ENCODE peak calls at places on chromosomes 6 and 20, in seven cellular contexts. X, U, Q, Z, M, F and C are unnamed samples.

GRCh38 chr6:27002447-27002846 is 245.1 kb upstream of the PRSS16 start:
- DNase-seq in U (no peak), Q (no peak), Z (no peak), F (no peak), X (no peak), M (no peak), C (no peak)

GRCh38 chr6:107728564-107728897 is 95.6 kb downstream of the SCML4 start:
- DNase-seq in U (no peak), Q (no peak), X (no peak), M (no peak), F (no peak), Z (no peak), C (no peak)

GRCh38 chr6:135072753-135073152 is 18.1 kb upstream of the HBS1L start:
- DNase-seq in Q (no peak), F (no peak), X (no peak), Z (no peak), U (no peak), M (no peak), C (no peak)

GRCh38 chr6:161947371-161947770 is 673.5 kb upstream of the AGPAT4 start:
- DNase-seq in Z (no peak), M (no peak), X (no peak), F (no peak), U (no peak), Q (peak; percentile 61), C (no peak)

GRCh38 chr6:7726416-7727149 is 684 bp downstream of the BMP6 start:
- DNase-seq in U (peak; percentile 79), X (no peak), F (peak; percentile 57), Q (peak; percentile 65), Z (no peak), M (no peak), C (no peak)

GRCh38 chr6:22708469-22708868 is 139.1 kb downstream of the HDGFL1 start:
- DNase-seq in U (no peak), X (no peak), F (no peak), M (no peak), Z (no peak), Q (no peak), C (no peak)

GRCh38 chr6:129510930-129511329 is 199.0 kb downstream of the ARHGAP18 start:
- DNase-seq in Z (no peak), U (no peak), Q (no peak), F (no peak), M (no peak), X (no peak), C (no peak)

GRCh38 chr20:39800548-39800947 is 838.4 kb downstream of the DHX35 start:
- DNase-seq in Z (no peak), M (no peak), Q (no peak), F (no peak), U (no peak), X (no peak), C (no peak)

GRCh38 chr6:157268835-157269234 is 54.5 kb downstream of the TMEM242 start:
- DNase-seq in Q (no peak), X (no peak), U (no peak), M (no peak), Z (no peak), F (no peak), C (no peak)

GRCh38 chr6:7496266-7496875 is 45.1 kb upstream of the DSP start:
- DNase-seq in U (no peak), F (no peak), M (no peak), Z (no peak), Q (no peak), X (no peak), C (no peak)

GRCh38 chr20:680638-681037 is 5.0 kb upstream of the SCRT2 start:
- DNase-seq in M (no peak), Z (no peak), X (no peak), Q (no peak), F (no peak), U (no peak), C (no peak)

GRCh38 chr6:6952484-6952883 is 155.3 kb upstream of the RREB1 start:
- DNase-seq in M (no peak), Q (peak; percentile 12), F (no peak), X (no peak), Z (no peak), U (no peak), C (no peak)

GRCh38 chr6:87697581-87698552 is 4.2 kb downstream of the AKIRIN2 start:
- DNase-seq in Z (no peak), M (no peak), U (no peak), X (no peak), F (peak; percentile 63), Q (no peak), C (no peak)

GRCh38 chr6:133254552-133255228 is 13.5 kb downstream of the EYA4 start:
- DNase-seq in M (no peak), Q (no peak), U (no peak), Z (no peak), X (no peak), F (no peak), C (no peak)

GRCh38 chr6:14876778-14877613 is 368.9 kb upstream of the JARID2 start:
- DNase-seq in U (no peak), Q (no peak), F (no peak), M (no peak), Z (no peak), X (no peak), C (no peak)

GRCh38 chr6:44064948-44065272 is 62.3 kb downstream of the MRPL14 start:
- DNase-seq in U (no peak), X (no peak), M (no peak), F (no peak), Q (no peak), Z (no peak), C (no peak)
- H3K4me1 ChIP-seq in U (peaks cover 12% of the 10 kb centered on the region), X (peaks cover 10% of the 10 kb centered on the region), M (peaks cover 4% of the 10 kb centered on the region), F (peaks cover 61% of the 10 kb centered on the region), Q (no peaks in the 10 kb centered on the region), Z (no peaks in the 10 kb centered on the region), C (peaks cover 16% of the 10 kb centered on the region)

GRCh38 chr6:13413906-13414555 is 73.4 kb downstream of the GFOD1 start:
- DNase-seq in Z (no peak), M (peak; percentile 50), X (no peak), Q (no peak), U (no peak), F (peak; percentile 54), C (no peak)
- TF ChIP-seq POLR2AphosphoS5 in Z (no peak), M (peak; percentile 16), X (peak; percentile 22), Q (no peak), U (no peak), F (no peak), C (no peak)

GRCh38 chr6:85124472-85125428 is 325.1 kb upstream of the NT5E start:
- DNase-seq in X (no peak), U (no peak), Q (no peak), F (no peak), Z (peak; percentile 15), M (no peak), C (no peak)

GRCh38 chr6:85127696-85128225 is 322.1 kb upstream of the NT5E start:
- DNase-seq in X (no peak), Q (no peak), M (no peak), Z (no peak), U (no peak), F (no peak), C (no peak)

GRCh38 chr6:85129881-85130280 is 320.0 kb upstream of the NT5E start:
- DNase-seq in Q (no peak), F (no peak), M (no peak), X (no peak), Z (no peak), U (no peak), C (no peak)

GRCh38 chr6:85127179-85127498 is 322.7 kb upstream of the NT5E start:
- DNase-seq in U (no peak), F (no peak), M (no peak), Q (no peak), Z (no peak), X (no peak), C (no peak)

GRCh38 chr6:85126448-85127178 is 323.3 kb upstream of the NT5E start:
- DNase-seq in F (peak; percentile 31), U (peak; percentile 82), M (peak; percentile 19), Q (peak; percentile 88), Z (peak; percentile 47), X (no peak), C (peak; percentile 10)
- H3K4me1 ChIP-seq in F (no peaks in the 10 kb centered on the region), U (no peaks in the 10 kb centered on the region), M (no peaks in the 10 kb centered on the region), Q (peaks cover 12% of the 10 kb centered on the region), Z (no peaks in the 10 kb centered on the region), X (no peaks in the 10 kb centered on the region), C (no peaks in the 10 kb centered on the region)

GRCh38 chr6:148306287-148306686 is 36.4 kb upstream of the SASH1 start:
- DNase-seq in U (no peak), Z (no peak), M (no peak), Q (no peak), X (no peak), F (no peak), C (no peak)

GRCh38 chr6:148298683-148299082 is 44.0 kb upstream of the SASH1 start:
- DNase-seq in F (no peak), M (no peak), Q (no peak), U (no peak), Z (no peak), X (no peak), C (no peak)

GRCh38 chr6:148307400-148307799 is 35.2 kb upstream of the SASH1 start:
- DNase-seq in M (no peak), F (no peak), U (no peak), Z (no peak), X (no peak), Q (no peak), C (no peak)

GRCh38 chr6:148304976-148305375 is 37.7 kb upstream of the SASH1 start:
- DNase-seq in F (no peak), X (no peak), U (no peak), M (no peak), Q (peak; percentile 21), Z (no peak), C (no peak)

GRCh38 chr6:148303616-148304015 is 39.0 kb upstream of the SASH1 start:
- DNase-seq in Q (no peak), X (no peak), U (no peak), Z (no peak), F (no peak), M (no peak), C (no peak)
- TF ChIP-seq POLR2AphosphoS5 in Q (no peak), X (no peak), U (no peak), Z (no peak), F (no peak), M (no peak), C (no peak)

DNA sequence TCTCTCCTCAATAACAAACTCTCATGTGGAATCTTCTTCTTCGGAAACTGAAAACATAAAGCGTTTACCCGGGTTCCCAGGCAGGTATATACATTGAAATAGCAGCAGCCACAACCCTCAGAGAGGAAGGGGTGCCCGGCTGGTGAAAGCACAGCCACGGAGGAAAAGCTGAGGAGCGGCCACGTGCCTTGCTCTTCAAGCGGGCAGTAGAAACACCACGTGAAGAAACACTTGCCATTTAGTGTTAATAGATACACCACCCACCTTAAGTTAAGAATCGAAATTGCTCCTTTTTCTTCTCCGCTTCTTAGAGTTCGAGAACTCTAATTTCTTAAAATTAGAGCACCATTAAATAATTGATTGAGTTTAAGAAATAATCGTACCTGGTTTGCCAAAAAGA is 305 bp downstream of the THBS2 start:
- DNase-seq in Q (no peak), M (no peak), Z (no peak), U (no peak), F (no peak), X (no peak), C (no peak)
- H3K4me1 ChIP-seq in Q (peaks cover 40% of the 10 kb centered on the region), M (no peaks in the 10 kb centered on the region), Z (no peaks in the 10 kb centered on the region), U (peaks cover 28% of the 10 kb centered on the region), F (peaks cover 22% of the 10 kb centered on the region), X (peaks cover 29% of the 10 kb centered on the region), C (no peaks in the 10 kb centered on the region)

GRCh38 chr6:37244430-37245310 is 12.9 kb upstream of the TBC1D22B start:
- DNase-seq in Q (no peak), U (no peak), Z (no peak), F (no peak), X (peak; percentile 83), M (peak; percentile 90), C (peak; percentile 57)
- TF ChIP-seq POLR2AphosphoS5 in Q (no peak), U (no peak), Z (no peak), F (peak; percentile 53), X (peak; percentile 80), M (peak; percentile 95), C (peak; percentile 89)

GRCh38 chr20:63061701-63062100 is 54.9 kb upstream of the BHLHE23 start:
- DNase-seq in M (no peak), X (no peak), F (no peak), Q (no peak), U (no peak), Z (no peak), C (no peak)
- H3K4me1 ChIP-seq in M (no peaks in the 10 kb centered on the region), X (peaks cover under 1% of the 10 kb centered on the region), F (peaks cover 9% of the 10 kb centered on the region), Q (no peaks in the 10 kb centered on the region), U (peaks cover 2% of the 10 kb centered on the region), Z (no peaks in the 10 kb centered on the region), C (no peaks in the 10 kb centered on the region)